ENCODE peak calls at places on chromosome 3, in five cellular contexts. Q is lower lobe of right lung, A is neural progenitor cell, T is endothelial cell of umbilical vein, P is upper lobe of left lung. F is an unnamed sample.

GRCh38 chr3:44511238-44511567 is 33.7 kb upstream of the ZNF445 start:
- DNase-seq in T (peak; percentile 12), P (no peak), A (peak; percentile 19), Q (no peak), F (no peak)

GRCh38 chr3:57120803-57121174 is 44.4 kb downstream of the IL17RD start:
- DNase-seq in T (no peak), A (no peak), Q (no peak), P (no peak), F (no peak)

GRCh38 chr3:105944721-105945120 is 75.9 kb upstream of the CBLB start:
- DNase-seq in Q (no peak), A (no peak), P (no peak), T (no peak), F (no peak)

GRCh38 chr3:176574736-176575135 is 622.5 kb downstream of the TBL1XR1 start:
- DNase-seq in T (no peak), A (no peak), Q (no peak), P (no peak), F (no peak)

GRCh38 chr3:174158674-174159073 is 700.5 kb upstream of the NAALADL2 start:
- DNase-seq in P (no peak), A (no peak), Q (no peak), T (no peak), F (no peak)

GRCh38 chr3:105904251-105904650 is 35.4 kb upstream of the CBLB start:
- DNase-seq in P (no peak), T (no peak), Q (no peak), A (no peak), F (no peak)

GRCh38 chr3:13579089-13579488 is 30.2 kb downstream of the FBLN2 start:
- DNase-seq in T (no peak), P (no peak), Q (no peak), A (no peak), F (no peak)

GRCh38 chr3:151985787-151986430 is 112.5 kb downstream of the SUCNR1 start:
- DNase-seq in T (no peak), P (no peak), Q (no peak), A (no peak), F (no peak)

GRCh38 chr3:195081242-195081963 is 189.6 kb downstream of the XXYLT1 start:
- DNase-seq in T (peak; percentile 18), P (no peak), A (no peak), Q (peak; percentile 31), F (peak; percentile 73)

GRCh38 chr3:16369885-16370284 is 104.9 kb downstream of the OXNAD1 start:
- DNase-seq in T (no peak), P (no peak), Q (no peak), A (peak; percentile 68), F (no peak)

GRCh38 chr3:112086857-112087524 is 802 bp downstream of the C3orf52 start:
- DNase-seq in P (no peak), T (no peak), A (no peak), Q (no peak), F (no peak)

GRCh38 chr3:170679190-170679589 is 93.3 kb upstream of the SLC7A14 start:
- DNase-seq in Q (no peak), T (no peak), P (no peak), A (no peak), F (no peak)

GRCh38 chr3:88090681-88091080 is 31.6 kb downstream of the ZNF654 start:
- DNase-seq in T (no peak), P (no peak), A (no peak), Q (no peak), F (no peak)

GRCh38 chr3:175325440-175325839 is 466.3 kb downstream of the NAALADL2 start:
- DNase-seq in T (no peak), P (no peak), Q (no peak), A (no peak), F (no peak)

GRCh38 chr3:11290743-11291680 is 18.8 kb downstream of the ATG7 start:
- DNase-seq in Q (no peak), A (no peak), T (no peak), P (no peak), F (no peak)

GRCh38 chr3:65052101-65052500 is 364.3 kb upstream of the ADAMTS9 start:
- DNase-seq in T (no peak), Q (no peak), P (no peak), A (no peak), F (no peak)

GRCh38 chr3:172641291-172641690 is 69.6 kb downstream of the NCEH1 start:
- DNase-seq in Q (no peak), P (no peak), T (no peak), A (no peak), F (no peak)

GRCh38 chr3:24451461-24452099 is 43.1 kb downstream of the THRB start:
- DNase-seq in T (no peak), Q (no peak), A (no peak), P (no peak), F (no peak)

GRCh38 chr3:85427467-85427866 is 468.7 kb downstream of the CADM2 start:
- DNase-seq in T (no peak), P (no peak), A (no peak), Q (no peak), F (no peak)

GRCh38 chr3:123602325-123602724 is 17.5 kb upstream of the HACD2 start:
- DNase-seq in Q (no peak), A (no peak), P (no peak), T (peak; percentile 83), F (no peak)

GRCh38 chr3:181510500-181510899 is 201.2 kb upstream of the SOX2 start:
- DNase-seq in T (no peak), A (no peak), Q (no peak), P (no peak), F (no peak)

GRCh38 chr3:11651900-11652299 is 8.2 kb upstream of the VGLL4 start:
- DNase-seq in A (peak; percentile 36), Q (no peak), P (no peak), T (peak; percentile 62), F (no peak)

GRCh38 chr3:194065119-194065392 is 70.9 kb upstream of the HES1 start:
- DNase-seq in A (no peak), T (no peak), Q (no peak), P (no peak), F (no peak)

GRCh38 chr3:72597756-72598195 is 250.5 kb downstream of the SHQ1 start:
- DNase-seq in Q (no peak), T (no peak), A (peak; percentile 56), P (no peak), F (no peak)

GRCh38 chr3:94525039-94525438 is 462.2 kb downstream of the NSUN3 start:
- DNase-seq in P (no peak), T (no peak), Q (no peak), A (peak; percentile 61), F (no peak)

GRCh38 chr3:178518660-178519396 is 17.4 kb upstream of the KCNMB2 start:
- DNase-seq in A (no peak), Q (no peak), T (peak; percentile 9), P (no peak), F (no peak)

GRCh38 chr3:159667261-159667660 is 321.4 kb upstream of the IL12A start:
- DNase-seq in A (no peak), P (no peak), Q (no peak), T (no peak), F (no peak)

GRCh38 chr3:172595648-172596393 is 72.6 kb upstream of the TNFSF10 start:
- DNase-seq in P (peak; percentile 51), T (peak; percentile 78), Q (no peak), A (peak; percentile 60), F (no peak)

GRCh38 chr3:115525726-115526125 is 97.6 kb upstream of the GAP43 start:
- DNase-seq in Q (no peak), T (no peak), P (no peak), A (no peak), F (no peak)

GRCh38 chr3:152040319-152040718 is 166.9 kb downstream of the SUCNR1 start:
- DNase-seq in Q (no peak), T (no peak), A (no peak), P (no peak), F (no peak)

GRCh38 chr3:61927332-61927731 is 366.0 kb downstream of the PTPRG start:
- DNase-seq in Q (no peak), A (no peak), T (peak; percentile 41), P (no peak), F (peak; percentile 87)

GRCh38 chr3:71881041-71881440 is 96.1 kb upstream of the PROK2 start:
- DNase-seq in Q (no peak), T (no peak), A (no peak), P (no peak), F (no peak)

GRCh38 chr3:110414851-110415250 is 656.8 kb upstream of the NECTIN3 start:
- DNase-seq in Q (no peak), A (no peak), P (no peak), T (peak; percentile 79), F (no peak)

GRCh38 chr3:110419096-110419495 is 652.5 kb upstream of the NECTIN3 start:
- DNase-seq in P (no peak), A (no peak), Q (no peak), T (peak; percentile 35), F (no peak)

GRCh38 chr3:110423276-110423675 is 648.3 kb upstream of the NECTIN3 start:
- DNase-seq in P (no peak), A (no peak), T (no peak), Q (no peak), F (no peak)

GRCh38 chr3:110420158-110420641 is 651.4 kb upstream of the NECTIN3 start:
- DNase-seq in T (peak; percentile 94), Q (no peak), P (no peak), A (no peak), F (no peak)

DNA sequence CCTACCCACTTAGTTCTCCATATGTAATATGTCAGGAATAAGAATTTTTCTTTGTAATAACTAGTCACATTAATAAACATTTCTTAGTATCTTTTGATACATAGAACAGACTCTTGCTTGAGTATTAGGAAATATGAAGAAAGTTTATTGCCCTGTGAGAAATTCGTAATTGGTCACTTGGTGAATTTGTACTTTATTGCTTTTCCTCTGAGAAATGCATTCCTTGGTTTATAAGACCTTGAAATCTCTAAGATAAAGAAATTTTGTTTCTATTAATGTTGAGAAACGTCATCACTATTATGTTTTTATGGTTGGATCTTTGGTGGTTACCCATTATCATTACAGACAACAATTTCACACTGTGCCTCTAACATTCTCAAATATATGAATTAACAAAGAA is 652.0 kb upstream of the NECTIN3 start:
- DNase-seq in Q (no peak), T (peak; percentile 31), A (no peak), P (no peak), F (no peak)
- H3K4me3 ChIP-seq in Q (no peak overlapping the region), T (no peak overlapping the region), A (no peak overlapping the region), P (no peak overlapping the region), F (no peak overlapping the region)

GRCh38 chr3:109460961-109461360 is 123.6 kb upstream of the DPPA4 start:
- DNase-seq in P (no peak), A (no peak), Q (no peak), T (no peak), F (no peak)
- H3K4me1 ChIP-seq in P (no peaks in the 10 kb centered on the region), A (no peaks in the 10 kb centered on the region), Q (no peaks in the 10 kb centered on the region), T (no peaks in the 10 kb centered on the region), F (no peaks in the 10 kb centered on the region)

GRCh38 chr3:14799146-14799545 is 19.6 kb upstream of the FGD5 start:
- DNase-seq in Q (no peak), A (no peak), T (peak; percentile 21), P (no peak), F (no peak)
- H3K27me3 ChIP-seq in Q (no peaks in the 10 kb centered on the region), A (no peaks in the 10 kb centered on the region), T (no peaks in the 10 kb centered on the region), P (no peaks in the 10 kb centered on the region), F (no peaks in the 10 kb centered on the region)

GRCh38 chr3:184560531-184560930 is 1.1 kb upstream of the EPHB3 start:
- DNase-seq in Q (peak; percentile 24), P (no peak), A (no peak), T (no peak), F (peak; percentile 50)
- H3K4me3 ChIP-seq in Q (peak overlapping the region; percentile 66), P (no peak overlapping the region), A (no peak overlapping the region), T (no peak overlapping the region), F (no peak overlapping the region)

F was measured in aorta.